ENCODE peak calls at places on chromosomes 4 and X, in five cellular contexts. M is kidney epithelial cell; V is astrocyte; R is cardiac muscle cell; S is CD8-positive, alpha-beta T cell. D is an unnamed sample.

GRCh38 chrX:67544281-67544680 is 460 bp downstream of the AR start:
- DNase-seq in M (no peak), V (no peak), R (peak), S (no peak), D (no peak)

GRCh38 chr4:40149960-40150385 is 46.9 kb upstream of the RHOH start:
- DNase-seq in M (no peak), V (peak), R (peak), S (peak), D (peak)

GRCh38 chr4:182795446-182796238 is 121.5 kb downstream of the DCTD start:
- DNase-seq in M (no peak), V (no peak), R (peak), S (no peak), D (no peak)

GRCh38 chr4:150209140-150209829 is 131.0 kb downstream of the DCLK2 start:
- DNase-seq in M (no peak), V (peak), R (peak), S (no peak), D (no peak)

GRCh38 chr4:153186046-153186728 is 18.1 kb upstream of the TRIM2 start:
- DNase-seq in M (no peak), V (no peak), R (no peak), S (no peak), D (no peak)

GRCh38 chrX:45172890-45173289 is 27.8 kb downstream of the DIPK2B start:
- DNase-seq in M (peak), V (peak), R (no peak), S (no peak), D (peak)

GRCh38 chr4:41280010-41280409 is 23.3 kb downstream of the UCHL1 start:
- DNase-seq in M (no peak), V (peak), R (no peak), S (no peak), D (no peak)

GRCh38 chrX:70454441-70455365 is 10.1 kb downstream of the DLG3 start:
- DNase-seq in M (peak), V (peak), R (peak), S (peak), D (no peak)

GRCh38 chr4:8860892-8861575 is 10.6 kb downstream of the HMX1 start:
- DNase-seq in M (no peak), V (no peak), R (no peak), S (no peak), D (no peak)

GRCh38 chr4:6033381-6033780 is 15.2 kb upstream of the C4orf50 start:
- DNase-seq in M (no peak), V (no peak), R (no peak), S (no peak), D (no peak)

GRCh38 chr4:80049402-80049801 is 23.6 kb downstream of the ANTXR2 start:
- DNase-seq in M (no peak), V (no peak), R (no peak), S (no peak), D (no peak)

GRCh38 chr4:37884855-37885487 is 5.9 kb upstream of the TBC1D1 start:
- DNase-seq in M (no peak), V (no peak), R (no peak), S (no peak), D (no peak)

DNA sequence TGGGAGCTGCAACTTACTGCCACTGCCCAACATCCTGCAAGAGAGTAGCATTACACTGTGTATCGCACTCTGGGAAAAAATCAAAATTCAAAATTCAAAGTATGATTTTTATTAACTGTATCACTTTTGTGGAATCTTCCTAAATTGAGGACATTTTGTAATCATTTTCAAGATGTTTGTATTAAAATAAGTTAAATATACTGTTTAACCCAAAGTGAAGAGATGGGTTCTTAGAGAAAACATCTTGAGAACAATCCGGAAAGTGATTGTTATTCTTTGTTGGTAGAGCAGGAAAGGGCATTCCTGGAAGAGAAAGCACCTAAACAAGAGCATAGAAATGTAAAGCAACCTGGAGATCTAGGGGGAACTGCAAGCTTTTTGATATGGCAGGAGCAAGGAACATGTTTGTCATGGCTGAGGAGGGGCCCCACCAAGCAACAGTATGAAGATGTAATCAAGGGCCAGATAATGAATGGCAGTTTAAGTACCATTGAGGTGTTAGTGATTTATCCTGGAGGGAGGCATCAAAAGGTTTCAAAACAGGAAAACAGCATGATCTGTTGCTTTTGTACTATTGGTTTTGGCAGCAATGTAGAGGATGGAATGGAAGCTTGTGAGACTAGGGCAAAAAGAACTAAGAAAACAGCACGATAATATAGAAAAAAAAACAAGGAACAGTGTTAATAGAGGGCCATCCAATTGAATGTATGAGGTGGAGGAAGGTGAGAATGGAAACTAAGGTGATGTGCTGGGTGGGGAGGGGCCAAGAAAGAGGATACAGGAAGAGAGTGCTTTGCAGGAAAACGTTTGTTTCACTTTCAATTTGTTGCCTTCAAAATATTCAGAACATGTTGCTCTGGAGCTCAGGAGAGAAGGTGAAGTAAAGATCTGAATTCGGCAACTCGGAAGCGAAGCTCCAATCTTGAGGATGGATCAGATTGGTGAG is 14.2 kb upstream of the SEC24D start:
- DNase-seq in M (no peak), V (no peak), R (no peak), S (no peak), D (no peak)
- H3K4me3 ChIP-seq in M (peak), V (peak), R (no peak), S (peak), D (no peak)

GRCh38 chrX:47272013-47272408 is 39.2 kb downstream of the USP11 start:
- DNase-seq in M (no peak), V (no peak), R (no peak), S (no peak), D (no peak)

GRCh38 chrX:47278684-47279083 is 45.9 kb downstream of the USP11 start:
- DNase-seq in M (no peak), V (peak), R (no peak), S (no peak), D (no peak)

GRCh38 chrX:47273011-47273730 is 40.4 kb downstream of the USP11 start:
- DNase-seq in M (no peak), V (no peak), R (no peak), S (no peak), D (no peak)
- H3K4me3 ChIP-seq in M (no peak), V (no peak), R (no peak), S (no peak), D (no peak)

GRCh38 chr4:156476359-156476758 is 495.2 kb downstream of the PDGFC start:
- DNase-seq in M (peak), V (peak), R (no peak), S (no peak), D (peak)
- H3K4me3 ChIP-seq in M (no peak), V (no peak), R (no peak), S (no peak), D (no peak)

DNA sequence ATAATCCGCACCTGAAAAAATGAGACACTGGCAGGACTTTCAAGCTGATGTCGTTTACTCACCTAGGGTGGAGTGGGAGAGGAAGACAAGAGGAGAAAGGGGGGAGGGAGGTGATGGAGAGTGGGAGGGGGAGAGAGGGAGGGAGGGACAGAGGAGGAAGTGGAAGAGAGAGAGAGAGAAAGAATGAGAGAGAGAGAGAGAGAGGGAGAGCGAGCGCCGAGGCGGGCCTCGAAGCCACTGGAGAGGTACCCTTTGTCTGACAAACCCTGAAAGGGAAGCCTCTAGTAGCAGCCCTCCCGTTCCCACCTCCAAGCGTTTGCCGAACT is 294 bp upstream of the ADGRL3 start:
- DNase-seq in M (no peak), V (no peak), R (no peak), S (no peak), D (no peak)
- H3K4me3 ChIP-seq in M (peak), V (peak), R (peak), S (no peak), D (peak)

DNA sequence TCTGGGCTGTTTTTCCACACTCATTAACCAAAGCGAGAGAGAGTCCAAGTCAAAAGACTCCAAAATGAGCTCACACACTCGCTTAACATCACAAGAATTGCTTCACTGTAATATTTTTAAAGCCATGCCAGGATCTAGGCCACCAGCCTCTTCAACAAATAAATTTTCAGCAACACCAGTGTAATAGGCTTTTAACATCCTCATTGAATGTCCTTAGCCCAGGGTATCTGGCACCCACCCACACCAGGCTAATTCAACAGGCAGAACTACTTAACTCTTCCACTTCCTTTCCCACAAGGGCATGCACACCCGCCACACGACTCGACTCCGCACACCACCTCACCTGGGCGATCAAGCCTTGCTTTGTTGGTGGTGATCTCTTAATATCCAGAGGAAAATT is 34.2 kb downstream of the FAT1 start:
- DNase-seq in M (no peak), V (no peak), R (no peak), S (no peak), D (no peak)
- H3K4me3 ChIP-seq in M (no peak), V (no peak), R (no peak), S (no peak), D (no peak)

GRCh38 chr4:176479745-176480144 is 160.0 kb downstream of the SPCS3 start:
- DNase-seq in M (no peak), V (no peak), R (no peak), S (no peak), D (no peak)

GRCh38 chr4:176478076-176478475 is 158.3 kb downstream of the SPCS3 start:
- DNase-seq in M (no peak), V (no peak), R (no peak), S (no peak), D (no peak)

GRCh38 chr4:176482972-176483371 is 163.2 kb downstream of the SPCS3 start:
- DNase-seq in M (no peak), V (no peak), R (no peak), S (no peak), D (no peak)
- H3K4me3 ChIP-seq in M (no peak), V (no peak), R (no peak), S (no peak), D (no peak)

GRCh38 chr4:112282860-112283667 is 2.6 kb downstream of the TIFA start:
- DNase-seq in M (no peak), V (no peak), R (no peak), S (no peak), D (no peak)
- H3K4me3 ChIP-seq in M (no peak), V (no peak), R (no peak), S (no peak), D (no peak)

DNA sequence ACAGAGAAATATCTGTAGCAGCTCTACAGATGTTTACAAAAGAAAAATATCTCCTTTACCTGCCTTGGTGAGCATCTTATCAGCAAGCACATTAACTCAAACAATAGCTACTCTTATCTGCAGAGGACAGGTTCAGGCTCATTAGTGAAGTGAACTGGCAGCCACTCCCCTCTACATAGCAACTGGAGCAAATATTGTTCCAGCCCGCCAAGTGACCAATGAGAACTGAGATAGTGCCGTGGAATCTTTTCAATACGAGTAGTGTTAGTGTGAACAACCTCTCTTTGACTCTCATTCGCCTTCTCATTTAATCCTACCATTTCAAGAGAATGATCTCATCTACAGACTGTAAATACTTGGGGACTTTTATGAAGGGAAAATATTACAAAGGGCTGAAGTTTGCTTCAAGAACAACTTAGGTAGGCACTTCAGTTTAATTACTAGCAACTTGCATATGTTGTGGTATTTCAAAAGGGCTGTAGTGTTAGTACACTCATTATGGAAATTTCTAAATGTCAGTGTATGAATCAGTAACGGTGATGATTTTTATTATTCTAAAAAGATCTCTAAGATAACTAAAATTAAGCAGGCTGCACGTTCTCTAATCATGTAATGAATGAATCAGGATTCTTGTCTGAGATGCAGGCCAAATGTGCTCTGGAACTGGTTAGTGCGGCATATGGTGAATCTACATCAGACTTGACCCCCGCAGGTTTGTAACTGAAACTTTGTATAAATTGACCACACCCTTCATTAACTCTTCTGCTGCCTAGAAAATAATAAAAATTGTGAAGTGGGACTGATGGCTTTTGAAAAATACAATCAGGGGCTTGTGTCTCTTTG is 72.4 kb downstream of the PALLD start:
- DNase-seq in M (no peak), V (peak), R (no peak), S (no peak), D (no peak)
- H3K4me3 ChIP-seq in M (no peak), V (no peak), R (no peak), S (no peak), D (no peak)

DNA sequence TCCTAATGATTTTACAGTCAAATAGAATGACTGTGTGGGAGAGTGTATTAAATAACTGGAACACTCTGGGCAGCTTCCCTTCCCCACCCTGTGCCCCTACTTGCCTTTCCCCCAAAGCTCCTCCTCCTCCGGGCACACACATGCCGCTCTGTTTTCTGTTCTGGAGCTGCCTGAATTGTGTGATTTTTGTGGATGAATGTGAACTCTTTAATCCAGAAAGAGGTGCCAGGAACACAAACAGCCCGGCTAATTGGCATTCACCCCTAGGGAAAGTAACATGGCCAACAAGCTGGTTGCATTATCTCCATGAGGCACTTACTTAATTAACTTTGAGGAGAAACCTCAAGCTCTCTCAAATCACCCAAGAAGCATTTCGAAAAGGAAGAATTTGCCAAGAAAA is 28.2 kb downstream of the FGF2 start:
- DNase-seq in M (no peak), V (no peak), R (no peak), S (no peak), D (peak)
- H3K4me3 ChIP-seq in M (no peak), V (no peak), R (no peak), S (no peak), D (peak)